ENCODE peak calls at places on chromosomes 4 and X, in seven cellular contexts. C is PC-3, Q is esophagus squamous epithelium, U is HCT116, T is endothelial cell of umbilical vein, H is cardiac muscle cell, D is heart right ventricle. X is an unnamed sample. For H3K4me1, the result is how much of the 10 kb centered on the place peaks cover.

GRCh38 chr4:2507259-2507658 is 29.2 kb upstream of the FAM193A start:
- DNase-seq in C (no peak), Q (no peak), U (no peak), T (no peak), H (no peak), D (no peak), X (peak)

GRCh38 chr4:150510176-150510875 is 71.6 kb upstream of the MAB21L2 start:
- DNase-seq in C (peak), Q (no peak), U (peak), T (peak), H (no peak), D (no peak), X (peak)

GRCh38 chr4:1246901-1247810 is 1.8 kb downstream of the CTBP1 start:
- DNase-seq in C (no peak), Q (no peak), U (no peak), T (no peak), H (peak), D (no peak), X (peak)

GRCh38 chrX:69076084-69076483 is 89.2 kb downstream of the PJA1 start:
- DNase-seq in C (no peak), Q (no peak), U (no peak), T (no peak), H (no peak), D (no peak), X (no peak)

GRCh38 chr4:19592391-19592790 is 659.3 kb upstream of the SLIT2 start:
- DNase-seq in C (peak), Q (no peak), U (no peak), T (no peak), H (no peak), D (no peak), X (peak)

GRCh38 chrX:153370293-153371055 is 30.7 kb downstream of the PNMA6E start:
- DNase-seq in C (no peak), Q (no peak), U (no peak), T (peak), H (no peak), D (no peak), X (peak)

GRCh38 chr4:186651624-186652023 is 72.0 kb downstream of the FAT1 start:
- DNase-seq in C (no peak), Q (no peak), U (no peak), T (peak), H (peak), D (peak), X (no peak)

GRCh38 chr4:128517096-128517738 is 229.6 kb upstream of the PGRMC2 start:
- DNase-seq in C (no peak), Q (no peak), U (no peak), T (peak), H (no peak), D (no peak), X (no peak)

GRCh38 chrX:136619889-136620505 is 28.0 kb upstream of the CD40LG start:
- DNase-seq in C (peak), Q (no peak), U (no peak), T (no peak), H (no peak), D (no peak), X (no peak)

GRCh38 chr4:113564493-113564892 is 197.0 kb downstream of the CAMK2D start:
- DNase-seq in C (no peak), Q (no peak), U (no peak), T (no peak), H (no peak), D (no peak), X (no peak)

GRCh38 chrX:110119480-110119879 is 116.6 kb downstream of the TMEM164 start:
- DNase-seq in C (no peak), Q (no peak), U (no peak), T (no peak), H (no peak), D (no peak), X (no peak)

GRCh38 chrX:24646745-24647182 is 383 bp downstream of the PCYT1B start:
- DNase-seq in C (no peak), Q (no peak), U (no peak), T (peak), H (peak), D (no peak), X (no peak)

GRCh38 chr4:154399259-154399974 is 92.2 kb downstream of the DCHS2 start:
- DNase-seq in C (peak), Q (no peak), U (no peak), T (no peak), H (peak), D (no peak), X (no peak)

GRCh38 chr4:141636771-141637460 is 533 bp downstream of the IL15 start:
- DNase-seq in C (peak), Q (no peak), U (peak), T (peak), H (peak), D (peak), X (peak)

GRCh38 chrX:109974906-109975655 is 27.8 kb upstream of the TMEM164 start:
- DNase-seq in C (peak), Q (no peak), U (no peak), T (peak), H (no peak), D (no peak), X (peak)

GRCh38 chrX:153945956-153946909 is 1.8 kb upstream of the RENBP start:
- DNase-seq in C (no peak), Q (no peak), U (no peak), T (no peak), H (no peak), D (no peak), X (no peak)

GRCh38 chrX:10110984-10111363 is 45.8 kb upstream of the CLCN4 start:
- DNase-seq in C (no peak), Q (no peak), U (no peak), T (peak), H (no peak), D (no peak), X (no peak)

GRCh38 chrX:104324461-104324860 is 69.7 kb upstream of the ESX1 start:
- DNase-seq in C (no peak), Q (no peak), U (no peak), T (peak), H (no peak), D (no peak), X (no peak)

GRCh38 chr4:5753766-5754528 is 42.9 kb downstream of the EVC start:
- DNase-seq in C (peak), Q (no peak), U (peak), T (peak), H (no peak), D (no peak), X (peak)

GRCh38 chr4:135192746-135193535 is 991.4 kb upstream of the PABPC4L start:
- DNase-seq in C (no peak), Q (no peak), U (no peak), T (no peak), H (no peak), D (no peak), X (peak)

GRCh38 chrX:13449441-13449840 is 120.0 kb upstream of the EGFL6 start:
- DNase-seq in C (no peak), Q (no peak), U (no peak), T (no peak), H (no peak), D (no peak), X (no peak)

GRCh38 chrX:131032646-131033230 is 25.4 kb upstream of the ARHGAP36 start:
- DNase-seq in C (no peak), Q (no peak), U (no peak), T (no peak), H (no peak), D (no peak), X (no peak)

GRCh38 chrX:153102436-153102835 is 30.2 kb downstream of the PNMA6A start:
- DNase-seq in C (peak), Q (no peak), U (no peak), T (no peak), H (no peak), D (no peak), X (no peak)

GRCh38 chrX:5458300-5458699 is 770.4 kb downstream of the NLGN4X start:
- DNase-seq in C (peak), Q (no peak), U (no peak), T (no peak), H (peak), D (no peak), X (no peak)

GRCh38 chrX:30822068-30822671 is 66.9 kb downstream of the TAB3 start:
- DNase-seq in C (peak), Q (no peak), U (no peak), T (no peak), H (no peak), D (no peak), X (no peak)

GRCh38 chr4:12889054-12889453 is 595.1 kb downstream of the RAB28 start:
- DNase-seq in C (no peak), Q (no peak), U (no peak), T (no peak), H (no peak), D (peak), X (no peak)

GRCh38 chrX:110741213-110741796 is 54.3 kb downstream of the CHRDL1 start:
- DNase-seq in C (peak), Q (no peak), U (no peak), T (no peak), H (no peak), D (no peak), X (no peak)

GRCh38 chr4:5461477-5461876 is 246.9 kb downstream of the EVC2 start:
- DNase-seq in C (no peak), Q (no peak), U (no peak), T (no peak), H (no peak), D (no peak), X (no peak)

GRCh38 chr4:54525602-54526001 is 132.2 kb upstream of the KIT start:
- DNase-seq in C (peak), Q (no peak), U (no peak), T (no peak), H (no peak), D (no peak), X (peak)

GRCh38 chr4:110680217-110680616 is 57.3 kb upstream of the PITX2 start:
- DNase-seq in C (no peak), Q (no peak), U (no peak), T (no peak), H (no peak), D (no peak), X (no peak)

GRCh38 chr4:26194764-26195163 is 126.0 kb upstream of the RBPJ start:
- DNase-seq in C (no peak), Q (no peak), U (no peak), T (no peak), H (no peak), D (no peak), X (no peak)

GRCh38 chr4:101349346-101350064 is 2.2 kb upstream of the PPP3CA start:
- DNase-seq in C (peak), Q (no peak), U (peak), T (peak), H (no peak), D (peak), X (peak)

GRCh38 chrX:13427441-13428054 is 107.7 kb upstream of the ATXN3L start:
- DNase-seq in C (no peak), Q (no peak), U (no peak), T (peak), H (no peak), D (no peak), X (no peak)

GRCh38 chr4:173432430-173432829 is 33.5 kb upstream of the SCRG1 start:
- DNase-seq in C (no peak), Q (no peak), U (no peak), T (no peak), H (no peak), D (no peak), X (no peak)

GRCh38 chrX:118221257-118221656 is 104.6 kb upstream of the KLHL13 start:
- DNase-seq in C (no peak), Q (no peak), U (no peak), T (peak), H (no peak), D (peak), X (no peak)

GRCh38 chr4:6716018-6716911 is at the start of gene BLOC1S4:
- DNase-seq in C (peak), Q (peak), U (peak), T (peak), H (peak), D (peak), X (peak)

GRCh38 chr4:103424853-103425252 is 226.7 kb upstream of the CENPE start:
- DNase-seq in C (peak), Q (no peak), U (no peak), T (no peak), H (no peak), D (no peak), X (no peak)
- H3K4me1 ChIP-seq in C (under half), Q (under half), U (under half), T (under half), H (under half), D (under half), X (under half)

DNA sequence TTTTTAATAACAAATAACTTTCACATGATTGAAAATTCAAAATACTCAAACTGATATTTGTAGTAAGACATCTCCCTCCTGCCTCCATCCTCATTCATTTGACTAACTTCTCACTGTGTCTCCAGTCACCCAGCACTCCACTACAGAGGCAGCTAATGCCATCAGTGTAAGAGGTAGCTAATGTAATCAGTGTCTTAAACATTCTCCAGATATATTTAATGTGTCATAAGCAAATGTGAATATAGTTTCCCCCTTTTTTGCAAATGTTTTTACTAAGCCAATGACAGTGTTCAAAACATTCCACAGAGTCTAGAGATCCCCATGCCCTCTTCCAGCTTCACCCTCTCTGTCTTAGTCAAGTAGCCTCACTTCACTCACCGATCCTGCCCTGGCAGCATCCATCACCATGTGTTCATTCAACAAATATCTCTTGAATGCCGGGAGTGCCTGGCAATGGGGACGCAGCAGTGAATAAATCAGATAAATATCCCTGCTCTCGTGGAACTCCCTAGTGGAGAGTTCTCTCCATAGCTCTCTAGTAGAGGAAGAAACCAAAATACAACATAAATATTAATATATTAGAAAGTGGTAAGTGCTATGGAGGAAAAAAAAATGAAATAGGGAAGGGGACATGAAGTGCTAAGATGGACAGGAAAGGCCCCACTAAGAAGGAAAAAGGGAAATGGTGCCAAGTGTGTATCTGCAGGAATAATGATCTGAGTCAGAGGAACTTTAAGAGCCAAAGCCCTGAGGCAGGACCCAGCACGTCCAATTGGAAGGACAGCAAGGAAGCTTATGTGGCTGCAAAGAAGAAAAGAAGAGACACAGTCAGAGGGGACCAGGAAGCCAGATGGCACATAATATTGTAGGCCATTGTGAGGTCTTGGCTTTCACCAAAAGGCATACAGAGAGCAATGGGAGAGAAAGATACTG is 18.7 kb downstream of the SCFD2 start:
- DNase-seq in C (peak), Q (no peak), U (no peak), T (peak), H (no peak), D (peak), X (peak)
- TF ChIP-seq CTCF in C (no peak), Q (no peak), U (no peak), T (no peak), H (no peak), D (peak), X (peak)

GRCh38 chr4:52660643-52661042 is 1.5 kb upstream of the USP46 start:
- DNase-seq in C (no peak), Q (no peak), U (no peak), T (no peak), H (no peak), D (no peak), X (peak)
- H3K4me1 ChIP-seq in C (under half), Q (under half), U (under half), T (under half), H (under half), D (under half), X (under half)

GRCh38 chrX:127963696-127964095 is 88.5 kb downstream of the ACTRT1 start:
- DNase-seq in C (no peak), Q (no peak), U (no peak), T (no peak), H (no peak), D (no peak), X (no peak)
- TF ChIP-seq CTCF in C (no peak), Q (no peak), U (no peak), T (no peak), H (no peak), D (no peak), X (no peak)

X was measured in osteoblast.